ENCODE peak calls at places on chromosomes 3 and 15, in nine cellular contexts. Z is Peyer's patch, W is heart left ventricle, R is foreskin fibroblast, P is cardiac fibroblast, B is esophagus squamous epithelium, F is lower leg skin, L is HCT116, K is fibroblast of lung. N is an unnamed sample.
A peak's percentile ranks its signal among the peaks of the same experiment; 100 is the strongest.

GRCh38 chr3:15804553-15805095 is 6.8 kb upstream of the ANKRD28 start:
- DNase-seq in Z (no peak), W (no peak), R (no peak), P (no peak), B (no peak), F (no peak), L (no peak), K (no peak), N (no peak)

GRCh38 chr3:149660462-149660861 is 2.6 kb upstream of the WWTR1 start:
- DNase-seq in Z (no peak), W (no peak), R (no peak), P (no peak), B (no peak), F (no peak), L (no peak), K (no peak), N (no peak)

GRCh38 chr3:157532529-157533297 is 29.5 kb upstream of the VEPH1 start:
- DNase-seq in Z (no peak), W (no peak), R (peak; percentile 93), P (peak; percentile 97), B (no peak), F (no peak), L (peak; percentile 65), K (peak; percentile 96), N (peak; percentile 24)

GRCh38 chr3:139718415-139718814 is 40.6 kb upstream of the NMNAT3 start:
- DNase-seq in Z (no peak), W (peak; percentile 57), R (peak; percentile 28), P (peak; percentile 57), B (no peak), F (no peak), L (peak; percentile 26), K (peak; percentile 56), N (no peak)

GRCh38 chr3:30073622-30074021 is 532.8 kb upstream of the TGFBR2 start:
- DNase-seq in Z (peak; percentile 52), W (no peak), R (peak; percentile 45), P (no peak), B (no peak), F (no peak), L (peak; percentile 4), K (peak; percentile 33), N (no peak)

GRCh38 chr15:79989682-79990081 is 18.7 kb upstream of the BCL2A1 start:
- DNase-seq in Z (peak; percentile 45), W (no peak), R (peak; percentile 57), P (peak; percentile 38), B (no peak), F (no peak), L (no peak), K (peak; percentile 21), N (no peak)

GRCh38 chr3:126435456-126436315 is 40.0 kb downstream of the ZXDC start:
- DNase-seq in Z (no peak), W (no peak), R (no peak), P (no peak), B (no peak), F (peak; percentile 80), L (no peak), K (no peak), N (no peak)

GRCh38 chr3:126317029-126317996 is 39.9 kb downstream of the KLF15 start:
- DNase-seq in Z (no peak), W (no peak), R (no peak), P (no peak), B (no peak), F (peak; percentile 32), L (no peak), K (no peak), N (no peak)

GRCh38 chr3:172561894-172562664 is 38.8 kb upstream of the TNFSF10 start:
- DNase-seq in Z (no peak), W (no peak), R (no peak), P (no peak), B (no peak), F (no peak), L (no peak), K (no peak), N (no peak)

DNA sequence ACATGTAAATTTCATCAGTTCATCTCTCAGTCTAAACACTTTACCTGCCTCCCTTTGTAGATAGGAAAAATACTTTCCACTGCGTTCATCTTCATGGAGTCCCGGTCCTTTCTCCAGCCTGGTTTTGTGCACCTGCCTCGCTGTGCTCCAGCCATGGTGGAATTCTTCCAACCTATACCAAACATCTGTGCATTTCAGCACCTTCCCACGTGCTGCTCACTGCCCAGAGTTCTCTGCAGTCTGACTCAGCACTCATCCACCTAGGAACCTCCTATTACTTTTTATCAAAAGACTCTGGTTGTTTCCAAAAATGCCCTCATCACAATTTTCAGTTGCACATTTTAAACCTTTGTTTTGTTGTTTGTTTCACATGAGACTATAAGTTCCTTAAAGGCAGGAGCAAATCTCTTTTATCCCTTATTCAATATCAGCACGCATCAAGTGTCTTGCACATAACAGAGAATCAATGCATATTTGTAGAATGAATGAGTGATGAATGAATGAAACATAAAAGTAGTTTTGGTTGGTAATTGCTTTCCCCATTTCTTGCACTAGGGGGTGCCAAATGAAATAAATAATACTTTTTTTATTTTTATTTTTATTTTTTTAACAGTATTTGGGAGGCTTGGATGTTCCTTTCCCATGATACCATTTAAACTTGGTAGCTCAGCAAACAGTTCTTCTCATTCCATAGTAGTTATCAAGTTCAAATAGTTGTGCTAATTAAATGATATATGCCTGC is 30.2 kb upstream of the ADAMTS9 start:
- DNase-seq in Z (no peak), W (no peak), R (peak; percentile 15), P (peak; percentile 26), B (no peak), F (no peak), L (no peak), K (peak; percentile 13), N (no peak)
- TF ChIP-seq CTCF in Z (no peak), W (peak; percentile 57), R (peak; percentile 39), P (peak; percentile 39), B (no peak), F (no peak), L (peak; percentile 30), K (peak; percentile 59), N (peak; percentile 36)

GRCh38 chr3:77086408-77086807 is 46.5 kb downstream of the ROBO2 start:
- DNase-seq in Z (no peak), W (no peak), R (no peak), P (no peak), B (no peak), F (no peak), L (no peak), K (no peak), N (no peak)
- TF ChIP-seq CTCF in Z (no peak), W (no peak), R (no peak), P (peak; percentile 2), B (no peak), F (no peak), L (no peak), K (no peak), N (no peak)

GRCh38 chr3:138329984-138330293 is 288 bp upstream of the NME9 start:
- DNase-seq in Z (no peak), W (no peak), R (no peak), P (no peak), B (no peak), F (no peak), L (no peak), K (no peak), N (no peak)

GRCh38 chr3:138329127-138329983 is at the start of gene NME9:
- DNase-seq in Z (peak; percentile 96), W (peak; percentile 92), R (peak; percentile 89), P (peak; percentile 77), B (peak; percentile 27), F (peak; percentile 95), L (peak; percentile 87), K (peak; percentile 71), N (peak; percentile 70)

GRCh38 chr3:138326866-138327595 is 2.6 kb downstream of the NME9 start:
- DNase-seq in Z (no peak), W (no peak), R (no peak), P (no peak), B (no peak), F (peak; percentile 60), L (no peak), K (no peak), N (no peak)

GRCh38 chr3:138327831-138328230 is 1.8 kb downstream of the NME9 start:
- DNase-seq in Z (no peak), W (no peak), R (no peak), P (peak; percentile 60), B (no peak), F (no peak), L (no peak), K (no peak), N (no peak)

GRCh38 chr3:138328341-138328740 is 1.3 kb downstream of the NME9 start:
- DNase-seq in Z (no peak), W (no peak), R (peak; percentile 51), P (peak; percentile 52), B (no peak), F (no peak), L (no peak), K (peak; percentile 22), N (no peak)
- TF ChIP-seq CTCF in Z (no peak), W (no peak), R (peak; percentile 18), P (peak; percentile 6), B (no peak), F (no peak), L (peak; percentile 34), K (peak; percentile 26), N (peak; percentile 42)

DNA sequence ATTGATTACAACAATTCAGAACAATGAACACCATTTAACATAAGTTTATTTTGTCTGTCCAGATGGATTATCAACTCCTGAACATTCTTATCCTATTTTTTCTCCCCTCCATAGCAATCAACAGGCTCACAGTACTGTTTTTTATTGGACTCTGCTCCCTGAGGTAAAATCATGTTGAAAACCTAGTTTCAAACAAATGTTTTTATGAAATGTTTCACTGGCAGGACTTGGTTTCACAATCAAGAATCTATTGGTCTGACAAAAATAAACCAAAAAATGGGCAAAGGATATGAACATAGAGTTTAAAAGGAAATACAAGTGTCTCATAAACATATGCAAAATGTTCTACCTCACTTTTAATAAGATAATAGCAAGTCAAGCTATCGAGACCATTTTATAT is 2.6 kb upstream of the MYRIP start:
- DNase-seq in Z (no peak), W (no peak), R (no peak), P (no peak), B (no peak), F (no peak), L (no peak), K (no peak), N (no peak)
- TF ChIP-seq CTCF in Z (no peak), W (no peak), R (no peak), P (no peak), B (no peak), F (no peak), L (no peak), K (no peak), N (no peak)

N was measured in D721Med.